ENCODE peak calls at places on chromosomes 1 and 21, in seven cellular contexts. One of them, this sample, is unnamed. For H3K4me1 and H3K27me3, the result is how much of the 10 kb centered on the place peaks cover.

GRCh38 chr1:229203030-229203751 is 67.7 kb upstream of the RAB4A start:
- DNase-seq in MM.1S: no peak
- DNase-seq in mammary epithelial cell: peak
- DNase-seq in CD8-positive, alpha-beta memory T cell: no peak
- DNase-seq in fibroblast of lung: peak
- DNase-seq in hepatocyte: peak
- DNase-seq in upper lobe of left lung: no peak
- DNase-seq in this sample: no peak

GRCh38 chr1:92848201-92848600 is 16.4 kb downstream of the RPL5 start:
- DNase-seq in MM.1S: no peak
- DNase-seq in mammary epithelial cell: peak
- DNase-seq in CD8-positive, alpha-beta memory T cell: no peak
- DNase-seq in fibroblast of lung: no peak
- DNase-seq in hepatocyte: no peak
- DNase-seq in upper lobe of left lung: no peak
- DNase-seq in this sample: no peak

GRCh38 chr21:29506214-29506613 is 207.5 kb downstream of the BACH1 start:
- DNase-seq in MM.1S: no peak
- DNase-seq in mammary epithelial cell: no peak
- DNase-seq in CD8-positive, alpha-beta memory T cell: no peak
- DNase-seq in fibroblast of lung: no peak
- DNase-seq in hepatocyte: no peak
- DNase-seq in upper lobe of left lung: no peak
- DNase-seq in this sample: no peak

GRCh38 chr1:9784508-9785133 is 39.1 kb downstream of the CLSTN1 start:
- DNase-seq in MM.1S: peak
- DNase-seq in mammary epithelial cell: peak
- DNase-seq in CD8-positive, alpha-beta memory T cell: peak
- DNase-seq in fibroblast of lung: peak
- DNase-seq in hepatocyte: peak
- DNase-seq in upper lobe of left lung: peak
- DNase-seq in this sample: no peak

GRCh38 chr1:110007458-110007857 is 22.9 kb downstream of the AHCYL1 start:
- DNase-seq in MM.1S: no peak
- DNase-seq in mammary epithelial cell: no peak
- DNase-seq in CD8-positive, alpha-beta memory T cell: no peak
- DNase-seq in fibroblast of lung: no peak
- DNase-seq in hepatocyte: no peak
- DNase-seq in upper lobe of left lung: no peak
- DNase-seq in this sample: no peak

GRCh38 chr1:108785264-108785663 is 38.8 kb downstream of the STXBP3 start:
- DNase-seq in MM.1S: no peak
- DNase-seq in mammary epithelial cell: no peak
- DNase-seq in CD8-positive, alpha-beta memory T cell: no peak
- DNase-seq in fibroblast of lung: no peak
- DNase-seq in hepatocyte: no peak
- DNase-seq in upper lobe of left lung: no peak
- DNase-seq in this sample: no peak

GRCh38 chr1:44423706-44424546 is 18.9 kb downstream of the RNF220 start:
- DNase-seq in MM.1S: no peak
- DNase-seq in mammary epithelial cell: peak
- DNase-seq in CD8-positive, alpha-beta memory T cell: no peak
- DNase-seq in fibroblast of lung: peak
- DNase-seq in hepatocyte: peak
- DNase-seq in upper lobe of left lung: peak
- DNase-seq in this sample: peak

GRCh38 chr21:39630827-39631226 is 18.1 kb downstream of the B3GALT5 start:
- DNase-seq in MM.1S: no peak
- DNase-seq in mammary epithelial cell: no peak
- DNase-seq in CD8-positive, alpha-beta memory T cell: no peak
- DNase-seq in fibroblast of lung: peak
- DNase-seq in hepatocyte: no peak
- DNase-seq in upper lobe of left lung: no peak
- DNase-seq in this sample: no peak

GRCh38 chr1:109768335-109768650 is 4.6 kb upstream of the EPS8L3 start:
- DNase-seq in MM.1S: no peak
- DNase-seq in mammary epithelial cell: no peak
- DNase-seq in CD8-positive, alpha-beta memory T cell: no peak
- DNase-seq in fibroblast of lung: no peak
- DNase-seq in hepatocyte: no peak
- DNase-seq in upper lobe of left lung: peak
- DNase-seq in this sample: peak

GRCh38 chr1:182237329-182237728 is 154.3 kb downstream of the GLUL start:
- DNase-seq in MM.1S: no peak
- DNase-seq in mammary epithelial cell: no peak
- DNase-seq in CD8-positive, alpha-beta memory T cell: no peak
- DNase-seq in fibroblast of lung: no peak
- DNase-seq in hepatocyte: peak
- DNase-seq in upper lobe of left lung: no peak
- DNase-seq in this sample: no peak

GRCh38 chr1:212942679-212943392 is 7.5 kb upstream of the VASH2 start:
- DNase-seq in MM.1S: peak
- DNase-seq in mammary epithelial cell: no peak
- DNase-seq in CD8-positive, alpha-beta memory T cell: no peak
- DNase-seq in fibroblast of lung: no peak
- DNase-seq in hepatocyte: no peak
- DNase-seq in upper lobe of left lung: no peak
- DNase-seq in this sample: no peak

GRCh38 chr1:165290143-165290542 is 66.4 kb downstream of the LMX1A start:
- DNase-seq in MM.1S: no peak
- DNase-seq in mammary epithelial cell: peak
- DNase-seq in CD8-positive, alpha-beta memory T cell: no peak
- DNase-seq in fibroblast of lung: peak
- DNase-seq in hepatocyte: no peak
- DNase-seq in upper lobe of left lung: no peak
- DNase-seq in this sample: no peak

GRCh38 chr1:10178602-10179407 is 31.6 kb upstream of the KIF1B start:
- DNase-seq in MM.1S: no peak
- DNase-seq in mammary epithelial cell: no peak
- DNase-seq in CD8-positive, alpha-beta memory T cell: no peak
- DNase-seq in fibroblast of lung: no peak
- DNase-seq in hepatocyte: no peak
- DNase-seq in upper lobe of left lung: no peak
- DNase-seq in this sample: no peak

GRCh38 chr1:210989949-210990348 is 144.0 kb downstream of the KCNH1 start:
- DNase-seq in MM.1S: no peak
- DNase-seq in mammary epithelial cell: no peak
- DNase-seq in CD8-positive, alpha-beta memory T cell: no peak
- DNase-seq in fibroblast of lung: no peak
- DNase-seq in hepatocyte: no peak
- DNase-seq in upper lobe of left lung: no peak
- DNase-seq in this sample: no peak

GRCh38 chr1:88683516-88683847 is 591 bp upstream of the PKN2 start:
- DNase-seq in MM.1S: peak
- DNase-seq in mammary epithelial cell: no peak
- DNase-seq in CD8-positive, alpha-beta memory T cell: peak
- DNase-seq in fibroblast of lung: peak
- DNase-seq in hepatocyte: peak
- DNase-seq in upper lobe of left lung: peak
- DNase-seq in this sample: peak

GRCh38 chr1:187244623-187245022 is 415.9 kb downstream of the PLA2G4A start:
- DNase-seq in MM.1S: peak
- DNase-seq in mammary epithelial cell: peak
- DNase-seq in CD8-positive, alpha-beta memory T cell: no peak
- DNase-seq in fibroblast of lung: peak
- DNase-seq in hepatocyte: peak
- DNase-seq in upper lobe of left lung: no peak
- DNase-seq in this sample: no peak

GRCh38 chr1:221025391-221026355 is 146.4 kb downstream of the HLX start:
- DNase-seq in MM.1S: no peak
- DNase-seq in mammary epithelial cell: peak
- DNase-seq in CD8-positive, alpha-beta memory T cell: no peak
- DNase-seq in fibroblast of lung: no peak
- DNase-seq in hepatocyte: no peak
- DNase-seq in upper lobe of left lung: peak
- DNase-seq in this sample: no peak

GRCh38 chr21:19328954-19329353 is 925.4 kb upstream of the TMPRSS15 start:
- DNase-seq in MM.1S: no peak
- DNase-seq in mammary epithelial cell: no peak
- DNase-seq in CD8-positive, alpha-beta memory T cell: no peak
- DNase-seq in fibroblast of lung: no peak
- DNase-seq in hepatocyte: no peak
- DNase-seq in upper lobe of left lung: no peak
- DNase-seq in this sample: no peak

GRCh38 chr1:44084998-44085675 is 33.5 kb upstream of the KLF17 start:
- DNase-seq in MM.1S: no peak
- DNase-seq in mammary epithelial cell: peak
- DNase-seq in CD8-positive, alpha-beta memory T cell: no peak
- DNase-seq in fibroblast of lung: peak
- DNase-seq in hepatocyte: no peak
- DNase-seq in upper lobe of left lung: no peak
- DNase-seq in this sample: no peak

GRCh38 chr1:151773698-151774097 is 10.4 kb upstream of the MRPL9 start:
- DNase-seq in MM.1S: no peak
- DNase-seq in mammary epithelial cell: peak
- DNase-seq in CD8-positive, alpha-beta memory T cell: no peak
- DNase-seq in fibroblast of lung: peak
- DNase-seq in hepatocyte: no peak
- DNase-seq in upper lobe of left lung: peak
- DNase-seq in this sample: no peak

GRCh38 chr1:167121375-167122120 is 27.7 kb downstream of the STYXL2 start:
- DNase-seq in MM.1S: no peak
- DNase-seq in mammary epithelial cell: peak
- DNase-seq in CD8-positive, alpha-beta memory T cell: no peak
- DNase-seq in fibroblast of lung: peak
- DNase-seq in hepatocyte: peak
- DNase-seq in upper lobe of left lung: peak
- DNase-seq in this sample: no peak

GRCh38 chr1:184457500-184457899 is 70.7 kb downstream of the C1orf21 start:
- DNase-seq in MM.1S: no peak
- DNase-seq in mammary epithelial cell: no peak
- DNase-seq in CD8-positive, alpha-beta memory T cell: no peak
- DNase-seq in fibroblast of lung: no peak
- DNase-seq in hepatocyte: no peak
- DNase-seq in upper lobe of left lung: no peak
- DNase-seq in this sample: no peak
- H3K4me1 ChIP-seq in MM.1S: under half
- H3K4me1 ChIP-seq in mammary epithelial cell: under half
- H3K4me1 ChIP-seq in CD8-positive, alpha-beta memory T cell: under half
- H3K4me1 ChIP-seq in fibroblast of lung: under half
- H3K4me1 ChIP-seq in hepatocyte: under half
- H3K4me1 ChIP-seq in upper lobe of left lung: under half
- H3K4me1 ChIP-seq in this sample: half or more

DNA sequence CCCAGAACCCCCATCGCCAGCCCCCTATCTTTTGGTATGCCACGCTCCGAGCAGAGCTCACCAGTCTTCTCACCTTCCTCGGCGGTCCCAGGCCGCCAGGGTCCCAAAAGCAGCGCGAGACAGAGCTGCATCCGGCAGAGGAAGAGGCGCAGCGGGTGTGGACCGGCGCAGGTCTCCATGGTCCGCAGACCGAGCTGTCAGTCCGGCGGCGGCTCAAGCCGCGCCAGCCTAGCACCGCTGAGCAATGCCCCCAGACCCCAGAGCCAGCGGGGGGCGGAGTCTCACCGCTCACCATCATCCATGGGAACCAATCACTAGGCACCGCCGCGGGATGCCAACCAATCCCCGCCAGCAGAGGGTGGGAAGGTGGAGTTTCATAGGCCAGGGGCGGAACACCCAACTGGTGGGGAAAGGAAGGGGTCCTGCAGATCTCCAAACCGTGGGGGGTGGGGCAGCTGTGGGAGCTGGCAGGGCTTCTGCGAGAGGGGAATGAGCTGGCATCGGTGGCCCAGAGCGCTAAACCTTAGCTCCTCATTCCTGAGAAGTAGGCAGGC is at the start of gene EPHA10:
- DNase-seq in MM.1S: no peak
- DNase-seq in mammary epithelial cell: no peak
- DNase-seq in CD8-positive, alpha-beta memory T cell: no peak
- DNase-seq in fibroblast of lung: no peak
- DNase-seq in hepatocyte: no peak
- DNase-seq in upper lobe of left lung: no peak
- DNase-seq in this sample: no peak
- H3K27me3 ChIP-seq in MM.1S: half or more
- H3K27me3 ChIP-seq in mammary epithelial cell: under half
- H3K27me3 ChIP-seq in CD8-positive, alpha-beta memory T cell: under half
- H3K27me3 ChIP-seq in fibroblast of lung: under half
- H3K27me3 ChIP-seq in hepatocyte: half or more
- H3K27me3 ChIP-seq in upper lobe of left lung: under half
- H3K27me3 ChIP-seq in this sample: half or more

DNA sequence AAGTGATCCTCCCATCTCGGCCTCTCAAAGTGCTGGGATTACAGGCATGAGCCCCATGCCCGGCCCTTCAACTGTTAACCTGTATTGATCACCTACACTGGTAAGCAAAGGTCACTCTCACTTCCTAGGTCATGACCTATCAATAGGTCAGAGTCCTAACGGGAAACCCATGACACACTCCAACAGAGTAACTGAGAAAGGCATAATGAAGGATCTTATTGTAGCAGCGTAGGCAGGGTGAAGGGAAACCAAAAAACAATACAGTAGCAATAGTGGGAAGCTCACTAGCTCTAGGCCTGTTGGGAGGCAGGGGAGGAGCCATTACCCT is 19.5 kb upstream of the IFNAR1 start:
- DNase-seq in MM.1S: no peak
- DNase-seq in mammary epithelial cell: no peak
- DNase-seq in CD8-positive, alpha-beta memory T cell: no peak
- DNase-seq in fibroblast of lung: no peak
- DNase-seq in hepatocyte: no peak
- DNase-seq in upper lobe of left lung: no peak
- DNase-seq in this sample: no peak
- H3K27ac ChIP-seq in MM.1S: no peak
- H3K27ac ChIP-seq in mammary epithelial cell: no peak
- H3K27ac ChIP-seq in CD8-positive, alpha-beta memory T cell: peak
- H3K27ac ChIP-seq in fibroblast of lung: no peak
- H3K27ac ChIP-seq in hepatocyte: no peak
- H3K27ac ChIP-seq in upper lobe of left lung: no peak
- H3K27ac ChIP-seq in this sample: no peak

GRCh38 chr1:202587859-202588480 is 122.3 kb downstream of the SYT2 start:
- DNase-seq in MM.1S: no peak
- DNase-seq in mammary epithelial cell: no peak
- DNase-seq in CD8-positive, alpha-beta memory T cell: no peak
- DNase-seq in fibroblast of lung: no peak
- DNase-seq in hepatocyte: no peak
- DNase-seq in upper lobe of left lung: no peak
- DNase-seq in this sample: no peak

GRCh38 chr1:202586018-202586821 is 124.0 kb downstream of the SYT2 start:
- DNase-seq in MM.1S: no peak
- DNase-seq in mammary epithelial cell: peak
- DNase-seq in CD8-positive, alpha-beta memory T cell: no peak
- DNase-seq in fibroblast of lung: peak
- DNase-seq in hepatocyte: peak
- DNase-seq in upper lobe of left lung: no peak
- DNase-seq in this sample: no peak

GRCh38 chr1:202588644-202589189 is 121.5 kb downstream of the SYT2 start:
- DNase-seq in MM.1S: no peak
- DNase-seq in mammary epithelial cell: no peak
- DNase-seq in CD8-positive, alpha-beta memory T cell: no peak
- DNase-seq in fibroblast of lung: no peak
- DNase-seq in hepatocyte: no peak
- DNase-seq in upper lobe of left lung: no peak
- DNase-seq in this sample: no peak

GRCh38 chr1:202584707-202585590 is 125.3 kb downstream of the SYT2 start:
- DNase-seq in MM.1S: no peak
- DNase-seq in mammary epithelial cell: no peak
- DNase-seq in CD8-positive, alpha-beta memory T cell: no peak
- DNase-seq in fibroblast of lung: peak
- DNase-seq in hepatocyte: no peak
- DNase-seq in upper lobe of left lung: no peak
- DNase-seq in this sample: no peak

DNA sequence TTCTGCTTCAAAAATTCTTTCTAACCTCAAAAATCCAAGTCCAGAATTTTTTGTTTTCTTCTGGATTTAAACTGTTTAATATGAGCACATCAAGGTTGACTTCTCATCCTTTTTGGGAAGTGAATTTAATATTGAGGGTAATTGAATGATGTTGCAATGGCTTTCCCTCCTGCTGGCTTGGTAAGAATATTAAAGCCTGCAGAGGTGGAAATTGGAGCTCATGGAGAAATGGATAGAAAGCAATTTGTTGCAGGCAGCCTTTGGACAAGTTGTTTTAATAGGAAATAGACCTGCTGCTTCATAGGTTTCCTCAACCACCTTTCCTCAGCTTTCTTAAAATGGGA is 124.7 kb downstream of the SYT2 start:
- DNase-seq in MM.1S: no peak
- DNase-seq in mammary epithelial cell: no peak
- DNase-seq in CD8-positive, alpha-beta memory T cell: no peak
- DNase-seq in fibroblast of lung: peak
- DNase-seq in hepatocyte: no peak
- DNase-seq in upper lobe of left lung: no peak
- DNase-seq in this sample: no peak
- H3K4me1 ChIP-seq in MM.1S: under half
- H3K4me1 ChIP-seq in mammary epithelial cell: under half
- H3K4me1 ChIP-seq in CD8-positive, alpha-beta memory T cell: under half
- H3K4me1 ChIP-seq in fibroblast of lung: under half
- H3K4me1 ChIP-seq in hepatocyte: under half
- H3K4me1 ChIP-seq in upper lobe of left lung: under half
- H3K4me1 ChIP-seq in this sample: half or more

This sample was measured in left ventricle myocardium inferior.